ENCODE peak calls at places on chromosomes 5 and 9, in six cellular contexts. H is HFF-Myc, W is GM12865, M is PC-3, L is pancreas, Y is stomach. A is an unnamed sample.

GRCh38 chr9:93599571-93600403 is 23.4 kb downstream of the PHF2 start:
- DNase-seq in H (no peak), W (no peak), M (no peak), L (no peak), Y (no peak), A (no peak)

GRCh38 chr9:124941689-124942561 is 1.0 kb upstream of the GOLGA1 start:
- DNase-seq in H (no peak), W (peak), M (peak), L (peak), Y (peak), A (peak)

GRCh38 chr9:127896395-127897193 is 2.8 kb downstream of the ST6GALNAC6 start:
- DNase-seq in H (no peak), W (no peak), M (no peak), L (no peak), Y (no peak), A (no peak)

GRCh38 chr5:173099461-173099860 is 43.3 kb downstream of the CREBRF start:
- DNase-seq in H (no peak), W (no peak), M (no peak), L (no peak), Y (no peak), A (no peak)

GRCh38 chr5:98585661-98586310 is 187.7 kb upstream of the RGMB start:
- DNase-seq in H (no peak), W (no peak), M (peak), L (no peak), Y (no peak), A (peak)

GRCh38 chr9:21607576-21607975 is 125.5 kb upstream of the IFNE start:
- DNase-seq in H (no peak), W (no peak), M (peak), L (no peak), Y (no peak), A (no peak)

GRCh38 chr5:135706474-135706873 is 127.7 kb upstream of the CXCL14 start:
- DNase-seq in H (no peak), W (no peak), M (no peak), L (no peak), Y (no peak), A (no peak)

GRCh38 chr5:96968074-96968473 is 32.2 kb downstream of the LNPEP start:
- DNase-seq in H (peak), W (no peak), M (peak), L (no peak), Y (no peak), A (no peak)

GRCh38 chr9:89002987-89003386 is 11.7 kb downstream of the S1PR3 start:
- DNase-seq in H (no peak), W (no peak), M (no peak), L (no peak), Y (no peak), A (no peak)

GRCh38 chr9:107118873-107119272 is 164.2 kb upstream of the RAD23B start:
- DNase-seq in H (no peak), W (no peak), M (no peak), L (no peak), Y (no peak), A (no peak)

GRCh38 chr9:72442212-72442607 is 77.2 kb upstream of the ZFAND5 start:
- DNase-seq in H (peak), W (no peak), M (peak), L (no peak), Y (no peak), A (peak)

GRCh38 chr5:134552301-134552700 is 26.8 kb downstream of the JADE2 start:
- DNase-seq in H (no peak), W (no peak), M (peak), L (peak), Y (peak), A (no peak)

GRCh38 chr9:126144617-126145456 is 181.8 kb upstream of the MVB12B start:
- DNase-seq in H (no peak), W (no peak), M (no peak), L (no peak), Y (peak), A (no peak)

GRCh38 chr9:112853882-112854585 is 36.6 kb downstream of the SLC46A2 start:
- DNase-seq in H (no peak), W (no peak), M (no peak), L (no peak), Y (no peak), A (no peak)

GRCh38 chr5:92574023-92574422 is 1007.0 kb downstream of the NR2F1-AS1 start:
- DNase-seq in H (no peak), W (no peak), M (no peak), L (no peak), Y (no peak), A (no peak)

GRCh38 chr5:56175465-56175864 is 57.7 kb downstream of the ANKRD55 start:
- DNase-seq in H (peak), W (no peak), M (peak), L (no peak), Y (no peak), A (no peak)

GRCh38 chr5:115165790-115166189 is 3.9 kb downstream of the TRIM36 start:
- DNase-seq in H (no peak), W (no peak), M (no peak), L (no peak), Y (no peak), A (no peak)

GRCh38 chr9:101264727-101265126 is 120.1 kb downstream of the BAAT start:
- DNase-seq in H (no peak), W (no peak), M (no peak), L (no peak), Y (no peak), A (no peak)

GRCh38 chr9:108163321-108164005 is 673.9 kb upstream of the KLF4 start:
- DNase-seq in H (no peak), W (no peak), M (peak), L (no peak), Y (no peak), A (no peak)

GRCh38 chr9:98780059-98780749 is 16.2 kb downstream of the ANKS6 start:
- DNase-seq in H (no peak), W (no peak), M (no peak), L (no peak), Y (no peak), A (no peak)

GRCh38 chr5:42337607-42338006 is 85.6 kb upstream of the GHR start:
- DNase-seq in H (no peak), W (no peak), M (no peak), L (no peak), Y (no peak), A (no peak)

GRCh38 chr5:172185096-172185461 is 2.9 kb downstream of the STK10 start:
- DNase-seq in H (no peak), W (peak), M (no peak), L (no peak), Y (no peak), A (no peak)

GRCh38 chr5:42832060-42832459 is 20.4 kb upstream of the SELENOP start:
- DNase-seq in H (no peak), W (no peak), M (no peak), L (no peak), Y (no peak), A (no peak)

GRCh38 chr5:135253601-135254165 is 145.3 kb downstream of the MACROH2A1 start:
- DNase-seq in H (no peak), W (no peak), M (no peak), L (no peak), Y (no peak), A (no peak)

GRCh38 chr9:113456235-113456634 is 7.3 kb upstream of the RGS3 start:
- DNase-seq in H (no peak), W (no peak), M (no peak), L (no peak), Y (no peak), A (no peak)

GRCh38 chr5:139633295-139634027 is 14.7 kb upstream of the CXXC5 start:
- DNase-seq in H (peak), W (peak), M (peak), L (peak), Y (peak), A (no peak)

GRCh38 chr5:175746851-175747250 is 89.0 kb downstream of the HRH2 start:
- DNase-seq in H (no peak), W (no peak), M (peak), L (no peak), Y (no peak), A (no peak)

GRCh38 chr5:78594946-78595921 is 53.3 kb downstream of the LHFPL2 start:
- DNase-seq in H (peak), W (peak), M (peak), L (no peak), Y (no peak), A (peak)
- H3K4me3 ChIP-seq in H (no peak), W (no peak), M (no peak), L (no peak), Y (no peak), A (no peak)

GRCh38 chr9:135978650-135979461 is 17.7 kb upstream of the UBAC1 start:
- DNase-seq in H (no peak), W (no peak), M (no peak), L (no peak), Y (no peak), A (no peak)
- H3K4me3 ChIP-seq in H (no peak), W (no peak), M (no peak), L (no peak), Y (no peak), A (no peak)

DNA sequence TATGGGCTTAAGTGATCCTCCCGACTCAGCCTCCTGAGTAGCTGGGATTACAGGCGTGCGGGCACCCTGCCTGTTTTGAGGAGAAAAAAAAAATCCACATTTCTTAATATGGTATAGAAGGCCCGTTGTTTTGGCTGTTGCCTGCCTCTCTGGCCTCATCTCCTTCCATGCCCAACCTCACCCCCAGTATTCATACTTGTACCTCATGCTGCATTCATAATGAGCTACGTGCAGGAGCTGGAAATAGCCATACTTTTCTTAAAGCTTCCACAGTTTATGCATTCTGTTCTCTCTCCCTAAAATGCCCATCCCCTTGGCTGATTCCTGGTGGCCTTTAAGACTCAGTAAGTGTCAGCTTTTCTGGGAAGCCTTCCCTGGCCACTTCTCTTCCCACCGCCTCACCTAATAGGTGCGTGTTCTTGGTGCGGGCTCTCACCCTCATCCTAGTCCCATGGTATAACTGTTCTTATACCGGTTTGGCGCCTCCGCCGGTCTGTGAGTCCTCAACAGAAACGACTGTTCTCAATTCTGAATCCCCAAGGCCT is 2.1 kb upstream of the TPM2 start:
- DNase-seq in H (no peak), W (no peak), M (no peak), L (no peak), Y (no peak), A (no peak)
- H3K4me3 ChIP-seq in H (no peak), W (no peak), M (peak), L (no peak), Y (peak), A (no peak)

DNA sequence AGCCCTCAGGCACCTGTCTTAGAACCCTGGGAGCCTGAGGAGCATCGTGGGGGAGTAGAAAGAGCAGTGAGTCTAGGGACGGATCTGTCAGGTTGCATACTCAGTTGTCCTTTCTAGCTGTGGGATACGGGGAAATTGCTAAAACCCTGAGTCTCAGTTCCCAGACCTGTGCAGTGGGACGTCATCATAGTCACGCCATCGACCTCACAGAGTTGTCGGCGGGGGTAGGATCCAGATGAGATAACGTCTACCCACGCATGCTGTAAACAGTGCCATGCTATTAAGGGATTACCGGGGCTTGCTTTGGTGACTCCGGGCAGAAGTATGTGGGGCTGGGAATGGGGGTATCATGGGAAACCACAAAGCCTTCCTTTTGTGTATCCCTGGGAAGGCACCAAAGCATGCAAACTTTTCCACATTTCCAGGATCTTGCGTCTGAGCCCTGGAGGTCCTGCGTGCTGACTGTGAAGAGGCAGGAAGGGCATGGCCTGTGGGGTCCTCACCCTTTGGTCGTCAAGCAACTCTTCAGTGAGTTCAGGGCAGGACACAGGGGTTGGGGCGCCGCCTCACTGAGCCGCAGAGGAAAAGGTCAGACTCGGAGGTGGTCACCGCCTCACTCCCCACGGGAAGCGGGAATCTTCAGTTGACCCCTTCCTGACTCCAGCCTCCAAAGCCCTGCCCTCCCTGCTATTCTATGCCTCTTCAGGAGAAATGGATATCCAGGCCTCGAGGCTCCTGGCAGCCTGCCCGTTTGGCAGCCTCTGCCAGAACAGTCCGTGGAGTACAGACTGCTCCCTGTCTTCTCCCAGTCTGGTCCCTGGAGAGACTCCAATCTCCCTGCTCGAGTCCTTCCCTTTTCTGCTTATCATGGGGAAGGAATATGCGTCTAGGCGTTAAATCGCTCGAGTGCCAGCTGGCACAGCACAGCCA is 186.8 kb upstream of the KLF9 start:
- DNase-seq in H (peak), W (no peak), M (peak), L (peak), Y (peak), A (peak)
- H3K4me3 ChIP-seq in H (peak), W (no peak), M (no peak), L (no peak), Y (no peak), A (no peak)

A was measured in epithelial cell of proximal tubule.